ENCODE peak calls at places on chromosomes 5 and 9, in four cellular contexts. X is H1, A is HepG2, I is K562. G is an unnamed sample.

GRCh38 chr5:534006-534742 is 9.9 kb upstream of the SLC9A3 start:
- DNase-seq in X (no peak), A (no peak), I (no peak), G (no peak)

GRCh38 chr5:443239-444151 is 519 bp downstream of the EXOC3 start:
- DNase-seq in X (no peak), A (no peak), I (peak; percentile 32), G (no peak)

GRCh38 chr5:154408806-154409205 is 37.0 kb upstream of the SAP30L start:
- DNase-seq in X (no peak), A (no peak), I (no peak), G (no peak)

GRCh38 chr5:86756839-86757238 is 139.1 kb downstream of the COX7C start:
- DNase-seq in X (no peak), A (no peak), I (no peak), G (no peak)

GRCh38 chr5:175336781-175337180 is 107.2 kb downstream of the DRD1 start:
- DNase-seq in X (no peak), A (no peak), I (no peak), G (no peak)

GRCh38 chr9:7320139-7320538 is 479.4 kb downstream of the DMAC1 start:
- DNase-seq in X (peak; percentile 17), A (no peak), I (peak; percentile 4), G (no peak)

GRCh38 chr5:56871755-56872154 is 37.6 kb upstream of the SETD9 start:
- DNase-seq in X (no peak), A (no peak), I (no peak), G (no peak)

GRCh38 chr5:82011761-82012160 is 39.9 kb downstream of the ATG10 start:
- DNase-seq in X (no peak), A (no peak), I (no peak), G (no peak)

GRCh38 chr9:2359821-2360220 is 261.8 kb upstream of the VLDLR start:
- DNase-seq in X (no peak), A (no peak), I (no peak), G (no peak)

GRCh38 chr5:142551242-142552067 is 134.4 kb downstream of the FGF1 start:
- DNase-seq in X (peak; percentile 43), A (no peak), I (no peak), G (no peak)

GRCh38 chr9:68690088-68690487 is 15.0 kb upstream of the PIP5K1B start:
- DNase-seq in X (no peak), A (no peak), I (peak; percentile 30), G (no peak)

GRCh38 chr9:4381744-4382143 is 81.9 kb upstream of the GLIS3 start:
- DNase-seq in X (no peak), A (no peak), I (no peak), G (no peak)

GRCh38 chr9:125889122-125889523 is 141.9 kb downstream of the PBX3 start:
- DNase-seq in X (no peak), A (no peak), I (no peak), G (no peak)

GRCh38 chr9:118109542-118109941 is 405.3 kb downstream of the TLR4 start:
- DNase-seq in X (no peak), A (no peak), I (no peak), G (no peak)

GRCh38 chr9:133973791-133974630 is 18.1 kb downstream of the VAV2 start:
- DNase-seq in X (no peak), A (peak; percentile 63), I (no peak), G (no peak)

GRCh38 chr5:5687113-5687512 is 264.6 kb downstream of the ICE1 start:
- DNase-seq in X (no peak), A (no peak), I (no peak), G (no peak)

GRCh38 chr5:54135042-54135441 is 175.3 kb downstream of the ARL15 start:
- DNase-seq in X (no peak), A (no peak), I (no peak), G (no peak)

GRCh38 chr9:19155106-19155999 is 28.1 kb upstream of the PLIN2 start:
- DNase-seq in X (no peak), A (no peak), I (no peak), G (no peak)

GRCh38 chr5:151255621-151256286 is 2.8 kb downstream of the GM2A start:
- DNase-seq in X (no peak), A (no peak), I (peak; percentile 24), G (peak; percentile 78)

GRCh38 chr5:33738967-33739366 is 152.8 kb downstream of the ADAMTS12 start:
- DNase-seq in X (no peak), A (peak; percentile 1), I (no peak), G (no peak)

GRCh38 chr5:127206320-127207113 is 84.1 kb upstream of the MEGF10 start:
- DNase-seq in X (no peak), A (peak; percentile 71), I (no peak), G (no peak)

GRCh38 chr9:76297721-76298239 is 96.4 kb downstream of the RFK start:
- DNase-seq in X (no peak), A (no peak), I (no peak), G (no peak)

GRCh38 chr5:33046091-33046490 is 335.0 kb downstream of the NPR3 start:
- DNase-seq in X (no peak), A (no peak), I (no peak), G (no peak)

GRCh38 chr5:143682788-143683419 is 129.1 kb upstream of the HMHB1 start:
- DNase-seq in X (no peak), A (no peak), I (no peak), G (no peak)

GRCh38 chr5:53422539-53422938 is 57.9 kb upstream of the FST start:
- DNase-seq in X (no peak), A (no peak), I (no peak), G (no peak)

GRCh38 chr5:54902817-54903473 is 82.4 kb downstream of the ESM1 start:
- DNase-seq in X (no peak), A (no peak), I (no peak), G (peak; percentile 78)

GRCh38 chr5:9324348-9325056 is 221.4 kb downstream of the SEMA5A start:
- DNase-seq in X (no peak), A (no peak), I (no peak), G (no peak)

GRCh38 chr9:69027355-69028097 is 8.0 kb upstream of the FXN start:
- DNase-seq in X (no peak), A (peak; percentile 54), I (peak; percentile 78), G (peak; percentile 51)

GRCh38 chr5:30894811-30895210 is 298.7 kb upstream of the CDH6 start:
- DNase-seq in X (no peak), A (no peak), I (no peak), G (no peak)

GRCh38 chr5:127957183-127957582 is 126.4 kb upstream of the SLC12A2 start:
- DNase-seq in X (no peak), A (peak; percentile 10), I (no peak), G (no peak)

GRCh38 chr5:177085985-177086917 is at the start of gene FGFR4:
- DNase-seq in X (peak; percentile 87), A (peak; percentile 65), I (peak; percentile 91), G (peak; percentile 12)

GRCh38 chr5:127070243-127070642 is 3.1 kb downstream of the C5orf63 start:
- DNase-seq in X (no peak), A (no peak), I (no peak), G (no peak)

GRCh38 chr9:12968093-12968492 is 193.3 kb downstream of the LURAP1L start:
- DNase-seq in X (no peak), A (no peak), I (peak; percentile 2), G (no peak)

DNA sequence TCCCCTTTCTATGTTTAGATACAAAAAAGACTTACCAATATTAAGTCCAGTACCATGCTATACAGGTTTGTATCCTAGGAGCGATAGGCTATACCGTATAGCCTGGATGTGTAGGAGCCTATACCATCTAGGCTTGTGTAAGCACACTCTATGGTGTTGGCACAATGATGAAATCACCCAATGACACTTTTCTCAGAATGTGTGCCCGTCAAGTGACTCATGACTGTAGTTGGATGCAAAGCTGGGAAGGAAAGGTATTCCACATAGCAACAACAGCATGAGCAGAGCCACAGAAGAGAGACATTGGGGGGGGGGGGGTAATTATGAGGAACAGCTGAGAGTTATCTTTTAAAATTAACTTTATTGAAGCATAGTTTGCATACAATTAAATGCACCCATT is 63.2 kb downstream of the TTLL11 start:
- DNase-seq in X (no peak), A (peak; percentile 14), I (no peak), G (no peak)
- TF ChIP-seq BRCA1 in X (no peak), A (no peak), I (no peak), G (no peak)

GRCh38 chr9:14326264-14326826 is 12.4 kb upstream of the NFIB start:
- DNase-seq in X (no peak), A (no peak), I (no peak), G (no peak)
- TF ChIP-seq TAF1 in X (no peak), A (no peak), I (no peak), G (no peak)

GRCh38 chr9:132006657-132007370 is 72.9 kb downstream of the MED27 start:
- DNase-seq in X (no peak), A (no peak), I (no peak), G (peak; percentile 67)
- TF ChIP-seq BRCA1 in X (no peak), A (no peak), I (no peak), G (no peak)

DNA sequence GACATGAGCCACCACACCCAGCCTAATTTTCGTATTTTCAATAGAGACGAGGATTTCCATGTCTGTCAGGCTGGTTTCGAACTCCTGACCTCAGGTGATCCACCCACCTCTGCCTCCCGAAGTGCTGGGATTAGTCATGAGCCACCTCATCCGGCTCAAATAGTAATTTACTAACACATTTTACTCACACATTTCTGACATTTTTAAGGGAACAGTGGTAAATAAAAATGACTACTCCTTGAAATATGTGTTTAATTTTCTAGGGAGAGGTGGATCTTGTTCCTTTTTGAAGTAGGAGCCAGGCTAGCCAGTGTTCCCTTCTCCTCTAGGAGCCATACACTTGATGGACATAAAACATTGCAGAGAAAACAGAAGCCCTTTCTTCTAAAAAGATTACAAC is 55.2 kb upstream of the ERBIN start:
- DNase-seq in X (no peak), A (no peak), I (no peak), G (no peak)
- TF ChIP-seq TAF1 in X (no peak), A (no peak), I (no peak), G (no peak)

DNA sequence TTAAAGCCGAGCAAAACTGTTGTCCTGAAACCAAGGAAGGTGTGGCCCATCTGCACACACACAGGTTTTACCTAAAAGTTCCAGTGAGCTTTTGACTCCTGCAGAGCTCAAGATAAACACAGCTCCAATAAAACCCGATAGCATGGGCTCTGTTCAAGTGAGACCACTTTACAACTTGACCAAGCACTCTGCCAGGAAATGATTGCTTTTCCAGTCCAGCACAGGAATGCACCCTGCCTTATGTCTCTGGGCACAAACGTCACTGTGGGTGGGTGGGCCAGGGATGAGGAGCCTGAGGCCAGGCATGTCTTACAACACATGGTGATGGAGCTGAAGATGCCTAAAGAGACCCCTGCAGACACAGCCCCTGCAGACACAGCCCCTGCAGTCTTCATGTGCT is 115.3 kb downstream of the ROR2 start:
- DNase-seq in X (no peak), A (no peak), I (no peak), G (no peak)
- TF ChIP-seq BRCA1 in X (no peak), A (no peak), I (no peak), G (no peak)

GRCh38 chr5:170305646-170306025 is 8.1 kb upstream of the LCP2 start:
- DNase-seq in X (no peak), A (no peak), I (no peak), G (no peak)

GRCh38 chr5:170305016-170305645 is 7.6 kb upstream of the LCP2 start:
- DNase-seq in X (no peak), A (no peak), I (no peak), G (no peak)

GRCh38 chr5:170307575-170308465 is 10.2 kb upstream of the LCP2 start:
- DNase-seq in X (no peak), A (no peak), I (peak; percentile 83), G (no peak)

GRCh38 chr5:170303564-170303963 is 6.0 kb upstream of the LCP2 start:
- DNase-seq in X (no peak), A (no peak), I (no peak), G (no peak)

GRCh38 chr5:170306381-170306790 is 8.8 kb upstream of the LCP2 start:
- DNase-seq in X (no peak), A (no peak), I (peak; percentile 86), G (no peak)
- TF ChIP-seq TAF1 in X (no peak), A (no peak), I (no peak), G (no peak)

G was measured in GM12878.